ENCODE peak calls at places on chromosomes 5 and 9, in four cellular contexts. R is activated CD4-positive, CD25-positive, alpha-beta regulatory T cell; X is occipital lobe; B is germinal center. Y is an unnamed sample.

GRCh38 chr5:169128679-169129078 is 172.3 kb downstream of the SLIT3 start:
- DNase-seq in X (no peak), B (no peak), R (no peak), Y (no peak)

GRCh38 chr5:110398951-110399350 is 327.5 kb downstream of the TMEM232 start:
- DNase-seq in R (no peak), X (no peak), B (no peak), Y (no peak)

GRCh38 chr5:36637516-36637915 is 31.1 kb downstream of the SLC1A3 start:
- DNase-seq in X (no peak), R (no peak), B (no peak), Y (no peak)

GRCh38 chr9:95754533-95755420 is 120.7 kb upstream of the ERCC6L2 start:
- DNase-seq in R (no peak), X (no peak), B (no peak), Y (no peak)

GRCh38 chr9:127673234-127673633 is 33.6 kb upstream of the CFAP157 start:
- DNase-seq in B (no peak), X (no peak), R (no peak), Y (no peak)

GRCh38 chr9:14156046-14156445 is 157.9 kb downstream of the NFIB start:
- DNase-seq in R (no peak), B (no peak), X (no peak), Y (peak; percentile 16)

GRCh38 chr9:277595-278330 is 63.1 kb downstream of the DOCK8 start:
- DNase-seq in R (no peak), X (no peak), B (no peak), Y (no peak)

GRCh38 chr9:93081081-93081529 is 14.9 kb upstream of the CARD19 start:
- DNase-seq in X (no peak), B (no peak), R (no peak), Y (no peak)

GRCh38 chr5:37825334-37825915 is 14.4 kb downstream of the GDNF start:
- DNase-seq in R (no peak), X (no peak), B (no peak), Y (no peak)

Y was measured in GM19239.